ENCODE peak calls at places on chromosome 20, in seven cellular contexts. X is CD8-positive, alpha-beta memory T cell; H is HEK293T; B is T-helper 1 cell; I is iPS-NIHi11; U is amniotic stem cell; S is IMR-90. F is an unnamed sample.

GRCh38 chr20:35555951-35556645 is 14.2 kb downstream of the ERGIC3 start:
- DNase-seq in X (no peak), H (no peak), B (no peak), I (no peak), U (no peak), S (no peak), F (no peak)

GRCh38 chr20:2340823-2341222 is 39.9 kb upstream of the TGM6 start:
- DNase-seq in X (no peak), H (no peak), B (no peak), I (no peak), U (no peak), S (no peak), F (no peak)

GRCh38 chr20:51326241-51326819 is 216.2 kb downstream of the NFATC2 start:
- DNase-seq in X (peak), H (peak), B (no peak), I (peak), U (peak), S (peak), F (peak)

GRCh38 chr20:59105581-59105980 is 58.0 kb upstream of the ZNF831 start:
- DNase-seq in X (no peak), H (no peak), B (no peak), I (no peak), U (no peak), S (no peak), F (no peak)

GRCh38 chr20:17227199-17227535 is 327 bp downstream of the PCSK2 start:
- DNase-seq in X (no peak), H (peak), B (no peak), I (no peak), U (no peak), S (no peak), F (no peak)

GRCh38 chr20:20036756-20037155 is 15.5 kb downstream of the CRNKL1 start:
- DNase-seq in X (no peak), H (no peak), B (no peak), I (no peak), U (no peak), S (no peak), F (no peak)

GRCh38 chr20:58392286-58392685 is 3.3 kb downstream of the VAPB start:
- DNase-seq in X (no peak), H (no peak), B (no peak), I (no peak), U (no peak), S (no peak), F (no peak)

GRCh38 chr20:47857142-47857993 is 72.1 kb upstream of the SULF2 start:
- DNase-seq in X (no peak), H (no peak), B (no peak), I (no peak), U (no peak), S (no peak), F (peak)

GRCh38 chr20:47647994-47648393 is 137.3 kb downstream of the SULF2 start:
- DNase-seq in X (no peak), H (no peak), B (no peak), I (no peak), U (no peak), S (no peak), F (no peak)

GRCh38 chr20:44714701-44715494 is at the start of gene CCN5:
- DNase-seq in X (no peak), H (no peak), B (no peak), I (peak), U (no peak), S (peak), F (no peak)

GRCh38 chr20:22394583-22394982 is 189.8 kb downstream of the FOXA2 start:
- DNase-seq in X (no peak), H (no peak), B (no peak), I (no peak), U (no peak), S (no peak), F (no peak)

GRCh38 chr20:3412600-3413392 is 5.3 kb upstream of the DNAAF9 start:
- DNase-seq in X (no peak), H (no peak), B (no peak), I (no peak), U (no peak), S (no peak), F (no peak)

GRCh38 chr20:12318043-12318442 is 400.4 kb downstream of the BTBD3 start:
- DNase-seq in X (no peak), H (no peak), B (no peak), I (no peak), U (no peak), S (no peak), F (no peak)